ENCODE peak calls at places on chromosomes 4 and X, in four cellular contexts. One of them, this sample, is unnamed.

GRCh38 chrX:9396930-9397329 is 67.9 kb upstream of the TBL1X start:
- DNase-seq in mesendoderm: no peak
- DNase-seq in CD4-positive, CD25-positive, alpha-beta regulatory T cell: no peak
- DNase-seq in cardiac muscle cell: peak
- DNase-seq in this sample: no peak

GRCh38 chrX:100946521-100946920 is 17.8 kb upstream of the XKRX start:
- DNase-seq in mesendoderm: peak
- DNase-seq in CD4-positive, CD25-positive, alpha-beta regulatory T cell: no peak
- DNase-seq in cardiac muscle cell: peak
- DNase-seq in this sample: no peak

GRCh38 chr4:148376151-148376550 is 66.1 kb downstream of the NR3C2 start:
- DNase-seq in mesendoderm: no peak
- DNase-seq in CD4-positive, CD25-positive, alpha-beta regulatory T cell: peak
- DNase-seq in cardiac muscle cell: peak
- DNase-seq in this sample: no peak

GRCh38 chr4:108054025-108054424 is 64.3 kb downstream of the HADH start:
- DNase-seq in mesendoderm: no peak
- DNase-seq in CD4-positive, CD25-positive, alpha-beta regulatory T cell: no peak
- DNase-seq in cardiac muscle cell: no peak
- DNase-seq in this sample: no peak

GRCh38 chr4:110005461-110006056 is 92.9 kb downstream of the EGF start:
- DNase-seq in mesendoderm: peak
- DNase-seq in CD4-positive, CD25-positive, alpha-beta regulatory T cell: peak
- DNase-seq in cardiac muscle cell: peak
- DNase-seq in this sample: no peak

GRCh38 chrX:115622534-115622933 is 61.6 kb downstream of the PLS3 start:
- DNase-seq in mesendoderm: peak
- DNase-seq in CD4-positive, CD25-positive, alpha-beta regulatory T cell: no peak
- DNase-seq in cardiac muscle cell: no peak
- DNase-seq in this sample: no peak

GRCh38 chr4:149161247-149161646 is 654.4 kb downstream of the IQCM start:
- DNase-seq in mesendoderm: no peak
- DNase-seq in CD4-positive, CD25-positive, alpha-beta regulatory T cell: no peak
- DNase-seq in cardiac muscle cell: peak
- DNase-seq in this sample: no peak

GRCh38 chrX:13647709-13648212 is 5.2 kb upstream of the TCEANC start:
- DNase-seq in mesendoderm: no peak
- DNase-seq in CD4-positive, CD25-positive, alpha-beta regulatory T cell: peak
- DNase-seq in cardiac muscle cell: peak
- DNase-seq in this sample: no peak

GRCh38 chr4:30754021-30754420 is 33.9 kb downstream of the PCDH7 start:
- DNase-seq in mesendoderm: no peak
- DNase-seq in CD4-positive, CD25-positive, alpha-beta regulatory T cell: no peak
- DNase-seq in cardiac muscle cell: no peak
- DNase-seq in this sample: no peak

GRCh38 chr4:85688055-85688740 is 213.2 kb downstream of the ARHGAP24 start:
- DNase-seq in mesendoderm: no peak
- DNase-seq in CD4-positive, CD25-positive, alpha-beta regulatory T cell: no peak
- DNase-seq in cardiac muscle cell: no peak
- DNase-seq in this sample: no peak

GRCh38 chrX:154396948-154397887 is 959 bp upstream of the RPL10 start:
- DNase-seq in mesendoderm: peak
- DNase-seq in CD4-positive, CD25-positive, alpha-beta regulatory T cell: peak
- DNase-seq in cardiac muscle cell: peak
- DNase-seq in this sample: peak

GRCh38 chrX:135434258-135435138 is 12.8 kb downstream of the SMIM10L2A start:
- DNase-seq in mesendoderm: no peak
- DNase-seq in CD4-positive, CD25-positive, alpha-beta regulatory T cell: no peak
- DNase-seq in cardiac muscle cell: no peak
- DNase-seq in this sample: no peak

GRCh38 chr4:139540637-139541036 is 15.4 kb downstream of the SETD7 start:
- DNase-seq in mesendoderm: no peak
- DNase-seq in CD4-positive, CD25-positive, alpha-beta regulatory T cell: no peak
- DNase-seq in cardiac muscle cell: peak
- DNase-seq in this sample: no peak

GRCh38 chr4:37970702-37971101 is 10.5 kb downstream of the PTTG2 start:
- DNase-seq in mesendoderm: peak
- DNase-seq in CD4-positive, CD25-positive, alpha-beta regulatory T cell: peak
- DNase-seq in cardiac muscle cell: peak
- DNase-seq in this sample: peak

GRCh38 chrX:108584617-108585211 is 145.1 kb downstream of the COL4A5 start:
- DNase-seq in mesendoderm: peak
- DNase-seq in CD4-positive, CD25-positive, alpha-beta regulatory T cell: peak
- DNase-seq in cardiac muscle cell: peak
- DNase-seq in this sample: peak

GRCh38 chr4:101288365-101289145 is 58.8 kb downstream of the PPP3CA start:
- DNase-seq in mesendoderm: no peak
- DNase-seq in CD4-positive, CD25-positive, alpha-beta regulatory T cell: no peak
- DNase-seq in cardiac muscle cell: peak
- DNase-seq in this sample: no peak

GRCh38 chr4:77021614-77022089 is 54.1 kb downstream of the CCNI start:
- DNase-seq in mesendoderm: peak
- DNase-seq in CD4-positive, CD25-positive, alpha-beta regulatory T cell: no peak
- DNase-seq in cardiac muscle cell: peak
- DNase-seq in this sample: no peak

GRCh38 chr4:176437756-176438155 is 118.0 kb downstream of the SPCS3 start:
- DNase-seq in mesendoderm: no peak
- DNase-seq in CD4-positive, CD25-positive, alpha-beta regulatory T cell: no peak
- DNase-seq in cardiac muscle cell: no peak
- DNase-seq in this sample: no peak

GRCh38 chrX:41014776-41015175 is 70.5 kb upstream of the USP9X start:
- DNase-seq in mesendoderm: no peak
- DNase-seq in CD4-positive, CD25-positive, alpha-beta regulatory T cell: peak
- DNase-seq in cardiac muscle cell: peak
- DNase-seq in this sample: no peak